ENCODE peak calls at places on chromosomes 5 and 9, in seven cellular contexts. One of them, this sample, is unnamed.

GRCh38 chr9:85278769-85279168 is 463.0 kb downstream of the AGTPBP1 start:
- DNase-seq in GM13976: no peak
- DNase-seq in substantia nigra: no peak
- DNase-seq in iPS-NIHi11: no peak
- DNase-seq in HTR-8/SVneo: no peak
- DNase-seq in HT-29: no peak
- DNase-seq in stimulated activated CD4-positive, alpha-beta T cell treated with anti-CD3 and anti-CD28 coated beads, TNF-alpha, amount 100 ng/mL, for 4 hours: no peak
- DNase-seq in this sample: no peak

GRCh38 chr5:38925154-38925925 is 79.5 kb downstream of the OSMR start:
- DNase-seq in iPS-NIHi11: no peak
- DNase-seq in substantia nigra: no peak
- DNase-seq in HT-29: no peak
- DNase-seq in HTR-8/SVneo: peak; percentile 18
- DNase-seq in stimulated activated CD4-positive, alpha-beta T cell treated with anti-CD3 and anti-CD28 coated beads, TNF-alpha, amount 100 ng/mL, for 4 hours: no peak
- DNase-seq in GM13976: no peak
- DNase-seq in this sample: no peak

GRCh38 chr5:148858547-148858946 is 32.1 kb downstream of the ADRB2 start:
- DNase-seq in GM13976: no peak
- DNase-seq in HTR-8/SVneo: no peak
- DNase-seq in iPS-NIHi11: no peak
- DNase-seq in stimulated activated CD4-positive, alpha-beta T cell treated with anti-CD3 and anti-CD28 coated beads, TNF-alpha, amount 100 ng/mL, for 4 hours: no peak
- DNase-seq in HT-29: no peak
- DNase-seq in substantia nigra: no peak
- DNase-seq in this sample: no peak

GRCh38 chr5:132059696-132060500 is 557 bp upstream of the IL3 start:
- DNase-seq in substantia nigra: no peak
- DNase-seq in iPS-NIHi11: no peak
- DNase-seq in stimulated activated CD4-positive, alpha-beta T cell treated with anti-CD3 and anti-CD28 coated beads, TNF-alpha, amount 100 ng/mL, for 4 hours: no peak
- DNase-seq in GM13976: peak; percentile 23
- DNase-seq in HT-29: no peak
- DNase-seq in HTR-8/SVneo: no peak
- DNase-seq in this sample: peak; percentile 10

GRCh38 chr5:128035689-128036088 is 47.9 kb upstream of the SLC12A2 start:
- DNase-seq in iPS-NIHi11: peak; percentile 7
- DNase-seq in substantia nigra: no peak
- DNase-seq in GM13976: no peak
- DNase-seq in HT-29: no peak
- DNase-seq in HTR-8/SVneo: no peak
- DNase-seq in stimulated activated CD4-positive, alpha-beta T cell treated with anti-CD3 and anti-CD28 coated beads, TNF-alpha, amount 100 ng/mL, for 4 hours: no peak
- DNase-seq in this sample: peak; percentile 79

GRCh38 chr9:10265102-10265708 is 347.6 kb downstream of the PTPRD start:
- DNase-seq in HTR-8/SVneo: no peak
- DNase-seq in iPS-NIHi11: no peak
- DNase-seq in stimulated activated CD4-positive, alpha-beta T cell treated with anti-CD3 and anti-CD28 coated beads, TNF-alpha, amount 100 ng/mL, for 4 hours: no peak
- DNase-seq in GM13976: no peak
- DNase-seq in HT-29: no peak
- DNase-seq in substantia nigra: no peak
- DNase-seq in this sample: no peak

GRCh38 chr5:159451197-159452052 is 121.1 kb upstream of the IL12B start:
- DNase-seq in GM13976: no peak
- DNase-seq in iPS-NIHi11: no peak
- DNase-seq in substantia nigra: no peak
- DNase-seq in HT-29: no peak
- DNase-seq in HTR-8/SVneo: peak; percentile 71
- DNase-seq in stimulated activated CD4-positive, alpha-beta T cell treated with anti-CD3 and anti-CD28 coated beads, TNF-alpha, amount 100 ng/mL, for 4 hours: no peak
- DNase-seq in this sample: no peak

GRCh38 chr9:5799314-5799713 is 33.6 kb downstream of the ERMP1 start:
- DNase-seq in GM13976: peak; percentile 12
- DNase-seq in stimulated activated CD4-positive, alpha-beta T cell treated with anti-CD3 and anti-CD28 coated beads, TNF-alpha, amount 100 ng/mL, for 4 hours: no peak
- DNase-seq in iPS-NIHi11: peak; percentile 14
- DNase-seq in substantia nigra: no peak
- DNase-seq in HT-29: peak; percentile 79
- DNase-seq in HTR-8/SVneo: peak; percentile 57
- DNase-seq in this sample: no peak

GRCh38 chr9:131473891-131474290 is 28.8 kb upstream of the POMT1 start:
- DNase-seq in iPS-NIHi11: no peak
- DNase-seq in HTR-8/SVneo: no peak
- DNase-seq in stimulated activated CD4-positive, alpha-beta T cell treated with anti-CD3 and anti-CD28 coated beads, TNF-alpha, amount 100 ng/mL, for 4 hours: no peak
- DNase-seq in substantia nigra: no peak
- DNase-seq in GM13976: no peak
- DNase-seq in HT-29: no peak
- DNase-seq in this sample: no peak

GRCh38 chr5:31530541-31531265 is 1.2 kb downstream of the DROSHA start:
- DNase-seq in iPS-NIHi11: no peak
- DNase-seq in stimulated activated CD4-positive, alpha-beta T cell treated with anti-CD3 and anti-CD28 coated beads, TNF-alpha, amount 100 ng/mL, for 4 hours: no peak
- DNase-seq in HT-29: peak; percentile 56
- DNase-seq in GM13976: no peak
- DNase-seq in HTR-8/SVneo: no peak
- DNase-seq in substantia nigra: no peak
- DNase-seq in this sample: no peak

GRCh38 chr5:89246252-89246651 is 363.3 kb upstream of the MEF2C start:
- DNase-seq in GM13976: no peak
- DNase-seq in iPS-NIHi11: no peak
- DNase-seq in stimulated activated CD4-positive, alpha-beta T cell treated with anti-CD3 and anti-CD28 coated beads, TNF-alpha, amount 100 ng/mL, for 4 hours: no peak
- DNase-seq in substantia nigra: no peak
- DNase-seq in HT-29: no peak
- DNase-seq in HTR-8/SVneo: no peak
- DNase-seq in this sample: no peak

GRCh38 chr9:10112070-10112469 is 500.7 kb downstream of the PTPRD start:
- DNase-seq in stimulated activated CD4-positive, alpha-beta T cell treated with anti-CD3 and anti-CD28 coated beads, TNF-alpha, amount 100 ng/mL, for 4 hours: no peak
- DNase-seq in HT-29: no peak
- DNase-seq in iPS-NIHi11: no peak
- DNase-seq in GM13976: no peak
- DNase-seq in HTR-8/SVneo: no peak
- DNase-seq in substantia nigra: no peak
- DNase-seq in this sample: no peak

GRCh38 chr9:129284607-129285291 is 106.7 kb upstream of the IER5L start:
- DNase-seq in stimulated activated CD4-positive, alpha-beta T cell treated with anti-CD3 and anti-CD28 coated beads, TNF-alpha, amount 100 ng/mL, for 4 hours: no peak
- DNase-seq in GM13976: no peak
- DNase-seq in substantia nigra: no peak
- DNase-seq in HTR-8/SVneo: no peak
- DNase-seq in HT-29: no peak
- DNase-seq in iPS-NIHi11: no peak
- DNase-seq in this sample: no peak

GRCh38 chr9:120348951-120349429 is 231.0 kb downstream of the CDK5RAP2 start:
- DNase-seq in GM13976: peak; percentile 69
- DNase-seq in HT-29: peak; percentile 31
- DNase-seq in HTR-8/SVneo: peak; percentile 62
- DNase-seq in substantia nigra: peak; percentile 4
- DNase-seq in stimulated activated CD4-positive, alpha-beta T cell treated with anti-CD3 and anti-CD28 coated beads, TNF-alpha, amount 100 ng/mL, for 4 hours: no peak
- DNase-seq in iPS-NIHi11: peak; percentile 86
- DNase-seq in this sample: peak; percentile 73

GRCh38 chr5:139481122-139481533 is 1.4 kb downstream of the STING1 start:
- DNase-seq in GM13976: peak; percentile 15
- DNase-seq in iPS-NIHi11: no peak
- DNase-seq in stimulated activated CD4-positive, alpha-beta T cell treated with anti-CD3 and anti-CD28 coated beads, TNF-alpha, amount 100 ng/mL, for 4 hours: no peak
- DNase-seq in substantia nigra: no peak
- DNase-seq in HT-29: peak; percentile 43
- DNase-seq in HTR-8/SVneo: no peak
- DNase-seq in this sample: no peak

GRCh38 chr9:120619751-120620655 is 40.0 kb upstream of the CDK5RAP2 start:
- DNase-seq in HT-29: peak; percentile 84
- DNase-seq in iPS-NIHi11: peak; percentile 63
- DNase-seq in stimulated activated CD4-positive, alpha-beta T cell treated with anti-CD3 and anti-CD28 coated beads, TNF-alpha, amount 100 ng/mL, for 4 hours: peak; percentile 30
- DNase-seq in HTR-8/SVneo: peak; percentile 54
- DNase-seq in substantia nigra: no peak
- DNase-seq in GM13976: peak; percentile 72
- DNase-seq in this sample: peak; percentile 63

GRCh38 chr5:10836991-10837390 is 76.0 kb upstream of the DAP start:
- DNase-seq in GM13976: no peak
- DNase-seq in substantia nigra: no peak
- DNase-seq in HTR-8/SVneo: no peak
- DNase-seq in HT-29: no peak
- DNase-seq in stimulated activated CD4-positive, alpha-beta T cell treated with anti-CD3 and anti-CD28 coated beads, TNF-alpha, amount 100 ng/mL, for 4 hours: no peak
- DNase-seq in iPS-NIHi11: no peak
- DNase-seq in this sample: no peak

GRCh38 chr9:133421615-133422542 is at the start of gene ADAMTS13:
- DNase-seq in HTR-8/SVneo: no peak
- DNase-seq in iPS-NIHi11: no peak
- DNase-seq in GM13976: peak; percentile 83
- DNase-seq in HT-29: no peak
- DNase-seq in stimulated activated CD4-positive, alpha-beta T cell treated with anti-CD3 and anti-CD28 coated beads, TNF-alpha, amount 100 ng/mL, for 4 hours: no peak
- DNase-seq in substantia nigra: no peak
- DNase-seq in this sample: peak; percentile 53

GRCh38 chr5:174306345-174307030 is 261.0 kb downstream of the NSG2 start:
- DNase-seq in stimulated activated CD4-positive, alpha-beta T cell treated with anti-CD3 and anti-CD28 coated beads, TNF-alpha, amount 100 ng/mL, for 4 hours: no peak
- DNase-seq in HT-29: no peak
- DNase-seq in substantia nigra: no peak
- DNase-seq in iPS-NIHi11: no peak
- DNase-seq in GM13976: peak; percentile 9
- DNase-seq in HTR-8/SVneo: no peak
- DNase-seq in this sample: no peak

GRCh38 chr9:127955294-127956015 is 17.8 kb upstream of the DPM2 start:
- DNase-seq in HT-29: peak; percentile 98
- DNase-seq in iPS-NIHi11: peak; percentile 90
- DNase-seq in HTR-8/SVneo: no peak
- DNase-seq in stimulated activated CD4-positive, alpha-beta T cell treated with anti-CD3 and anti-CD28 coated beads, TNF-alpha, amount 100 ng/mL, for 4 hours: peak; percentile 83
- DNase-seq in GM13976: peak; percentile 85
- DNase-seq in substantia nigra: no peak
- DNase-seq in this sample: peak; percentile 83

GRCh38 chr5:82356808-82357671 is 78.9 kb upstream of the RPS23 start:
- DNase-seq in substantia nigra: no peak
- DNase-seq in GM13976: peak; percentile 19
- DNase-seq in iPS-NIHi11: no peak
- DNase-seq in HT-29: peak; percentile 74
- DNase-seq in stimulated activated CD4-positive, alpha-beta T cell treated with anti-CD3 and anti-CD28 coated beads, TNF-alpha, amount 100 ng/mL, for 4 hours: peak; percentile 62
- DNase-seq in HTR-8/SVneo: peak; percentile 57
- DNase-seq in this sample: no peak

GRCh38 chr5:132489871-132490483 is 596 bp downstream of the IRF1 start:
- DNase-seq in HTR-8/SVneo: peak; percentile 45
- DNase-seq in stimulated activated CD4-positive, alpha-beta T cell treated with anti-CD3 and anti-CD28 coated beads, TNF-alpha, amount 100 ng/mL, for 4 hours: no peak
- DNase-seq in iPS-NIHi11: peak; percentile 72
- DNase-seq in substantia nigra: no peak
- DNase-seq in GM13976: peak; percentile 81
- DNase-seq in HT-29: peak; percentile 45
- DNase-seq in this sample: peak; percentile 45

GRCh38 chr9:129773262-129774048 is 20.6 kb upstream of the PTGES start:
- DNase-seq in stimulated activated CD4-positive, alpha-beta T cell treated with anti-CD3 and anti-CD28 coated beads, TNF-alpha, amount 100 ng/mL, for 4 hours: no peak
- DNase-seq in HTR-8/SVneo: peak; percentile 75
- DNase-seq in iPS-NIHi11: no peak
- DNase-seq in GM13976: no peak
- DNase-seq in substantia nigra: no peak
- DNase-seq in HT-29: no peak
- DNase-seq in this sample: no peak

GRCh38 chr9:137760426-137760825 is 117.2 kb upstream of the CACNA1B start:
- DNase-seq in HTR-8/SVneo: no peak
- DNase-seq in HT-29: no peak
- DNase-seq in GM13976: no peak
- DNase-seq in stimulated activated CD4-positive, alpha-beta T cell treated with anti-CD3 and anti-CD28 coated beads, TNF-alpha, amount 100 ng/mL, for 4 hours: no peak
- DNase-seq in iPS-NIHi11: no peak
- DNase-seq in substantia nigra: no peak
- DNase-seq in this sample: no peak

GRCh38 chr5:32595118-32595517 is 9.8 kb downstream of the SUB1 start:
- DNase-seq in HT-29: no peak
- DNase-seq in HTR-8/SVneo: no peak
- DNase-seq in iPS-NIHi11: no peak
- DNase-seq in substantia nigra: no peak
- DNase-seq in stimulated activated CD4-positive, alpha-beta T cell treated with anti-CD3 and anti-CD28 coated beads, TNF-alpha, amount 100 ng/mL, for 4 hours: no peak
- DNase-seq in GM13976: no peak
- DNase-seq in this sample: no peak

GRCh38 chr5:133818031-133818431 is 150.4 kb downstream of the C5orf15 start:
- DNase-seq in HTR-8/SVneo: no peak
- DNase-seq in substantia nigra: no peak
- DNase-seq in GM13976: no peak
- DNase-seq in HT-29: no peak
- DNase-seq in iPS-NIHi11: no peak
- DNase-seq in stimulated activated CD4-positive, alpha-beta T cell treated with anti-CD3 and anti-CD28 coated beads, TNF-alpha, amount 100 ng/mL, for 4 hours: no peak
- DNase-seq in this sample: no peak

GRCh38 chr5:32538031-32538547 is 47.3 kb upstream of the SUB1 start:
- DNase-seq in GM13976: peak; percentile 61
- DNase-seq in HT-29: no peak
- DNase-seq in substantia nigra: no peak
- DNase-seq in iPS-NIHi11: no peak
- DNase-seq in stimulated activated CD4-positive, alpha-beta T cell treated with anti-CD3 and anti-CD28 coated beads, TNF-alpha, amount 100 ng/mL, for 4 hours: peak; percentile 37
- DNase-seq in HTR-8/SVneo: no peak
- DNase-seq in this sample: no peak

GRCh38 chr5:158840193-158840592 is 259.5 kb downstream of the EBF1 start:
- DNase-seq in stimulated activated CD4-positive, alpha-beta T cell treated with anti-CD3 and anti-CD28 coated beads, TNF-alpha, amount 100 ng/mL, for 4 hours: no peak
- DNase-seq in HT-29: no peak
- DNase-seq in iPS-NIHi11: no peak
- DNase-seq in GM13976: no peak
- DNase-seq in substantia nigra: no peak
- DNase-seq in HTR-8/SVneo: no peak
- DNase-seq in this sample: no peak

GRCh38 chr5:102801375-102801774 is 46.3 kb downstream of the PAM start:
- DNase-seq in GM13976: peak; percentile 13
- DNase-seq in stimulated activated CD4-positive, alpha-beta T cell treated with anti-CD3 and anti-CD28 coated beads, TNF-alpha, amount 100 ng/mL, for 4 hours: no peak
- DNase-seq in HTR-8/SVneo: no peak
- DNase-seq in substantia nigra: no peak
- DNase-seq in HT-29: no peak
- DNase-seq in iPS-NIHi11: no peak
- DNase-seq in this sample: no peak